ENCODE peak calls at places on chromosomes 16 and 17, in nine cellular contexts. S is CD8-positive, alpha-beta T cell; Y is ureter; F is M059J; Z is activated CD8-positive, alpha-beta memory T cell treated with anti-CD3 and anti-CD28 coated beads for 1 hour; P is GM03348; C is body of pancreas; I is fibroblast of the aortic adventitia; O is head of caudate nucleus. N is an unnamed sample.

GRCh38 chr16:83959621-83960434 is 6.8 kb downstream of the OSGIN1 start:
- DNase-seq in S (no peak), Y (no peak), F (no peak), Z (no peak), P (no peak), C (no peak), I (no peak), O (no peak), N (no peak)

GRCh38 chr17:77358801-77359716 is 218.3 kb downstream of the SEC14L1 start:
- DNase-seq in S (no peak), Y (peak), F (no peak), Z (no peak), P (no peak), C (no peak), I (no peak), O (peak), N (no peak)

GRCh38 chr17:40068584-40068916 is 5.8 kb downstream of the THRA start:
- DNase-seq in S (no peak), Y (no peak), F (no peak), Z (no peak), P (no peak), C (no peak), I (no peak), O (no peak), N (no peak)

GRCh38 chr17:42704495-42705494 is 22.5 kb downstream of the CNTNAP1 start:
- DNase-seq in S (no peak), Y (no peak), F (no peak), Z (no peak), P (no peak), C (no peak), I (no peak), O (no peak), N (no peak)

GRCh38 chr17:74949455-74950115 is 13.9 kb downstream of the OTOP3 start:
- DNase-seq in S (no peak), Y (no peak), F (no peak), Z (no peak), P (no peak), C (no peak), I (no peak), O (no peak), N (no peak)

GRCh38 chr17:18205861-18206260 is 19.6 kb upstream of the LLGL1 start:
- DNase-seq in S (no peak), Y (no peak), F (peak), Z (no peak), P (no peak), C (no peak), I (no peak), O (no peak), N (no peak)

GRCh38 chr16:52099382-52099781 is 447.6 kb downstream of the TOX3 start:
- DNase-seq in S (no peak), Y (no peak), F (no peak), Z (no peak), P (no peak), C (no peak), I (no peak), O (no peak), N (no peak)

GRCh38 chr17:28475151-28475900 is 1.9 kb downstream of the SLC13A2 start:
- DNase-seq in S (no peak), Y (no peak), F (no peak), Z (no peak), P (no peak), C (no peak), I (no peak), O (no peak), N (no peak)

GRCh38 chr16:84143784-84144199 is 1.2 kb downstream of the HSDL1 start:
- DNase-seq in S (no peak), Y (no peak), F (no peak), Z (no peak), P (no peak), C (no peak), I (no peak), O (no peak), N (no peak)

GRCh38 chr16:24819462-24820040 is 26.2 kb upstream of the SLC5A11 start:
- DNase-seq in S (no peak), Y (no peak), F (no peak), Z (no peak), P (peak), C (no peak), I (peak), O (no peak), N (peak)

GRCh38 chr16:50684823-50685455 is 3.8 kb upstream of the SNX20 start:
- DNase-seq in S (no peak), Y (no peak), F (no peak), Z (no peak), P (no peak), C (no peak), I (no peak), O (no peak), N (no peak)

GRCh38 chr16:47519996-47520679 is 59.0 kb downstream of the PHKB start:
- DNase-seq in S (no peak), Y (no peak), F (no peak), Z (no peak), P (no peak), C (no peak), I (no peak), O (no peak), N (no peak)

GRCh38 chr17:75927286-75927922 is 13.4 kb downstream of the FBF1 start:
- DNase-seq in S (no peak), Y (peak), F (no peak), Z (no peak), P (peak), C (no peak), I (peak), O (no peak), N (no peak)

N was measured in fibroblast of gingiva.